ENCODE peak calls at places on chromosomes 6 and 20, in four cellular contexts. Z, G, O and H are unnamed samples.
A peak's percentile ranks its signal among the peaks of the same experiment; 100 is the strongest.

GRCh38 chr6:96059586-96059985 is 43.8 kb downstream of the FUT9 start:
- DNase-seq in O (no peak), G (no peak), Z (no peak), H (no peak)

GRCh38 chr20:4555188-4555893 is 166.4 kb upstream of the PRND start:
- DNase-seq in Z (no peak), G (no peak), O (no peak), H (no peak)

GRCh38 chr20:22101606-22102005 is 396.1 kb downstream of the PAX1 start:
- DNase-seq in O (no peak), Z (no peak), G (no peak), H (no peak)

GRCh38 chr6:151958332-151958731 is 150.8 kb downstream of the ESR1 start:
- DNase-seq in O (no peak), Z (no peak), G (no peak), H (no peak)

GRCh38 chr6:132768051-132768517 is 10.4 kb upstream of the VNN2 start:
- DNase-seq in G (peak; percentile 62), Z (no peak), O (peak; percentile 33), H (no peak)

GRCh38 chr6:125717120-125717731 is 32.2 kb upstream of the HEY2 start:
- DNase-seq in Z (no peak), G (no peak), O (no peak), H (no peak)

GRCh38 chr6:137588472-137588871 is 94.3 kb upstream of the OLIG3 start:
- DNase-seq in O (no peak), G (no peak), Z (no peak), H (no peak)

GRCh38 chr20:47544852-47545251 is 43.2 kb downstream of the NCOA3 start:
- DNase-seq in O (no peak), G (no peak), Z (no peak), H (no peak)

GRCh38 chr6:142842423-142843261 is 102.3 kb downstream of the HIVEP2 start:
- DNase-seq in G (no peak), O (no peak), Z (no peak), H (no peak)

GRCh38 chr20:13141541-13141940 is 79.5 kb upstream of the ISM1 start:
- DNase-seq in O (no peak), Z (no peak), G (no peak), H (no peak)

GRCh38 chr6:112308476-112308875 is 38.7 kb upstream of the RFPL4B start:
- DNase-seq in Z (no peak), O (no peak), G (no peak), H (no peak)

GRCh38 chr20:60957621-60958020 is 294.4 kb upstream of the CDH4 start:
- DNase-seq in G (no peak), Z (no peak), O (no peak), H (peak; percentile 25)

GRCh38 chr6:129490551-129491245 is 219.3 kb downstream of the ARHGAP18 start:
- DNase-seq in O (no peak), G (peak; percentile 65), Z (peak; percentile 25), H (no peak)

GRCh38 chr20:24700166-24700860 is 230.9 kb downstream of the SYNDIG1 start:
- DNase-seq in Z (no peak), G (peak; percentile 19), O (no peak), H (peak; percentile 90)

GRCh38 chr6:133895573-133896343 is 6.8 kb downstream of the TCF21 start:
- DNase-seq in G (no peak), O (no peak), Z (no peak), H (no peak)

GRCh38 chr20:8161262-8162071 is 29.4 kb downstream of the PLCB1 start:
- DNase-seq in G (no peak), Z (no peak), O (no peak), H (no peak)

GRCh38 chr6:145811741-145812140 is 2.9 kb downstream of the FBXO30 start:
- DNase-seq in Z (no peak), G (no peak), O (no peak), H (no peak)

GRCh38 chr6:53048431-53049195 is 16.6 kb upstream of the FBXO9 start:
- DNase-seq in Z (no peak), O (no peak), G (no peak), H (no peak)

GRCh38 chr6:136579800-136580199 is 29.6 kb upstream of the MAP7 start:
- DNase-seq in G (no peak), O (no peak), Z (no peak), H (no peak)

GRCh38 chr6:148530394-148530923 is 187.8 kb downstream of the SASH1 start:
- DNase-seq in Z (no peak), G (no peak), O (no peak), H (no peak)

GRCh38 chr6:132122871-132123270 is 171.7 kb upstream of the CCN2 start:
- DNase-seq in Z (no peak), O (no peak), G (no peak), H (no peak)

GRCh38 chr6:24798740-24799540 is at the start of gene ARMH2:
- DNase-seq in O (no peak), Z (no peak), G (no peak), H (no peak)

GRCh38 chr6:47016916-47017315 is 25.2 kb downstream of the ADGRF1 start:
- DNase-seq in G (no peak), Z (no peak), O (no peak), H (no peak)

GRCh38 chr6:162151050-162151658 is 576.4 kb downstream of the PRKN start:
- DNase-seq in G (no peak), Z (no peak), O (no peak), H (no peak)

GRCh38 chr6:108168501-108168979 is 2.7 kb downstream of the NR2E1 start:
- DNase-seq in G (peak; percentile 69), Z (no peak), O (peak; percentile 61), H (no peak)

GRCh38 chr6:32195652-32195901 is 3.1 kb upstream of the GPSM3 start:
- DNase-seq in O (peak; percentile 100), Z (peak; percentile 94), G (peak; percentile 100), H (peak; percentile 100)